ENCODE peak calls at places on chromosomes 5 and 9, in eight cellular contexts. E is mucosa of gallbladder; X is endothelial cell; P is AG04449; S is AG08395; F is non-pigmented ciliary epithelial cell; C is activated CD8-positive, alpha-beta memory T cell treated with anti-CD3 and anti-CD28 coated beads for 24 hours; O is aorta. B is an unnamed sample.

GRCh38 chr5:27124590-27124989 is 86.2 kb upstream of the CDH9 start:
- DNase-seq in E (no peak), X (peak), P (no peak), S (no peak), F (no peak), C (no peak), O (no peak), B (no peak)

GRCh38 chr9:122200960-122201635 is 27.7 kb downstream of the LHX6 start:
- DNase-seq in E (no peak), X (no peak), P (no peak), S (peak), F (no peak), C (no peak), O (no peak), B (peak)

GRCh38 chr9:79129865-79130480 is 441.8 kb upstream of the TLE4 start:
- DNase-seq in E (peak), X (peak), P (no peak), S (peak), F (no peak), C (no peak), O (peak), B (peak)

GRCh38 chr5:64165500-64166200 is at the start of gene RNF180:
- DNase-seq in E (peak), X (peak), P (no peak), S (peak), F (no peak), C (no peak), O (peak), B (peak)

GRCh38 chr9:16414451-16414850 is 456.0 kb downstream of the BNC2 start:
- DNase-seq in E (no peak), X (no peak), P (no peak), S (no peak), F (no peak), C (no peak), O (no peak), B (no peak)

GRCh38 chr9:2620876-2621677 is 510 bp upstream of the VLDLR start:
- DNase-seq in E (peak), X (peak), P (peak), S (peak), F (peak), C (peak), O (peak), B (peak)

GRCh38 chr5:149796025-149796424 is 65.9 kb downstream of the PPARGC1B start:
- DNase-seq in E (no peak), X (no peak), P (no peak), S (no peak), F (no peak), C (no peak), O (no peak), B (no peak)

GRCh38 chr5:8473827-8474568 is 605.0 kb downstream of the MTRR start:
- DNase-seq in E (no peak), X (no peak), P (no peak), S (no peak), F (no peak), C (no peak), O (no peak), B (no peak)

GRCh38 chr9:14089051-14089798 is 224.7 kb downstream of the NFIB start:
- DNase-seq in E (no peak), X (no peak), P (no peak), S (no peak), F (no peak), C (no peak), O (no peak), B (no peak)

GRCh38 chr5:9667906-9668305 is 37.8 kb upstream of the TAS2R1 start:
- DNase-seq in E (no peak), X (no peak), P (no peak), S (no peak), F (no peak), C (no peak), O (no peak), B (no peak)

GRCh38 chr9:4489919-4490704 is at the start of gene SLC1A1:
- DNase-seq in E (peak), X (peak), P (no peak), S (peak), F (no peak), C (peak), O (peak), B (peak)

GRCh38 chr5:66717455-66718373 is 121.5 kb downstream of the MAST4 start:
- DNase-seq in E (no peak), X (no peak), P (no peak), S (no peak), F (no peak), C (no peak), O (no peak), B (no peak)

GRCh38 chr9:136093995-136094881 is 851 bp downstream of the NACC2 start:
- DNase-seq in E (peak), X (peak), P (no peak), S (peak), F (no peak), C (peak), O (peak), B (peak)

GRCh38 chr9:135474915-135475314 is 4.7 kb upstream of the PPP1R26 start:
- DNase-seq in E (no peak), X (peak), P (no peak), S (no peak), F (no peak), C (no peak), O (no peak), B (no peak)

GRCh38 chr9:109166771-109167601 is at the start of gene FRRS1L:
- DNase-seq in E (no peak), X (peak), P (no peak), S (no peak), F (no peak), C (no peak), O (no peak), B (peak)

GRCh38 chr5:54176066-54176835 is 134.1 kb downstream of the ARL15 start:
- DNase-seq in E (no peak), X (no peak), P (no peak), S (no peak), F (no peak), C (no peak), O (no peak), B (no peak)

GRCh38 chr5:95644351-95645042 is 2.1 kb upstream of the RFESD start:
- DNase-seq in E (peak), X (peak), P (no peak), S (peak), F (no peak), C (peak), O (no peak), B (no peak)

GRCh38 chr9:130847306-130848217 is 12.5 kb downstream of the ABL1 start:
- DNase-seq in E (peak), X (peak), P (peak), S (peak), F (peak), C (peak), O (peak), B (peak)

GRCh38 chr5:60836131-60836530 is 7.9 kb downstream of the ELOVL7 start:
- DNase-seq in E (no peak), X (no peak), P (no peak), S (no peak), F (no peak), C (no peak), O (no peak), B (no peak)

GRCh38 chr5:71828641-71829040 is 109.6 kb downstream of the CARTPT start:
- DNase-seq in E (no peak), X (no peak), P (peak), S (no peak), F (no peak), C (no peak), O (no peak), B (no peak)

GRCh38 chr9:1978941-1979340 is 36.2 kb upstream of the SMARCA2 start:
- DNase-seq in E (peak), X (no peak), P (no peak), S (peak), F (peak), C (no peak), O (no peak), B (no peak)

GRCh38 chr5:118553662-118554061 is 434.7 kb downstream of the DTWD2 start:
- DNase-seq in E (no peak), X (no peak), P (peak), S (peak), F (peak), C (no peak), O (peak), B (peak)

GRCh38 chr5:131379723-131380122 is 115.9 kb downstream of the CDC42SE2 start:
- DNase-seq in E (peak), X (no peak), P (no peak), S (no peak), F (peak), C (peak), O (no peak), B (no peak)

GRCh38 chr5:161600156-161600555 is 53.6 kb upstream of the GABRB2 start:
- DNase-seq in E (no peak), X (no peak), P (no peak), S (no peak), F (no peak), C (no peak), O (no peak), B (no peak)

GRCh38 chr5:175809531-175810121 is 61.8 kb upstream of the CPLX2 start:
- DNase-seq in E (no peak), X (no peak), P (peak), S (peak), F (peak), C (no peak), O (no peak), B (no peak)

GRCh38 chr5:14321936-14322335 is 178.8 kb downstream of the TRIO start:
- DNase-seq in E (no peak), X (no peak), P (no peak), S (no peak), F (no peak), C (no peak), O (no peak), B (no peak)

GRCh38 chr9:88538311-88539085 is 3.5 kb downstream of the NXNL2 start:
- DNase-seq in E (no peak), X (no peak), P (no peak), S (no peak), F (no peak), C (no peak), O (no peak), B (peak)

GRCh38 chr5:139210585-139210984 is 12.4 kb upstream of the SIL1 start:
- DNase-seq in E (no peak), X (no peak), P (no peak), S (no peak), F (no peak), C (no peak), O (no peak), B (no peak)

GRCh38 chr5:139745800-139746690 is 49.6 kb upstream of the PSD2 start:
- DNase-seq in E (peak), X (peak), P (peak), S (peak), F (peak), C (peak), O (peak), B (peak)

GRCh38 chr9:137643921-137644320 is 25.1 kb downstream of the EHMT1 start:
- DNase-seq in E (no peak), X (no peak), P (no peak), S (no peak), F (no peak), C (no peak), O (no peak), B (no peak)

GRCh38 chr5:1152771-1153282 is 41.0 kb upstream of the SLC12A7 start:
- DNase-seq in E (no peak), X (no peak), P (no peak), S (peak), F (no peak), C (no peak), O (no peak), B (no peak)

GRCh38 chr9:21502586-21502985 is 20.5 kb upstream of the IFNE start:
- DNase-seq in E (no peak), X (no peak), P (no peak), S (no peak), F (no peak), C (no peak), O (no peak), B (no peak)

GRCh38 chr5:95958308-95959014 is 3.2 kb downstream of the ELL2 start:
- DNase-seq in E (no peak), X (no peak), P (no peak), S (no peak), F (no peak), C (no peak), O (no peak), B (no peak)

GRCh38 chr5:119267958-119268386 is 87.8 kb upstream of the TNFAIP8 start:
- DNase-seq in E (peak), X (peak), P (peak), S (peak), F (peak), C (peak), O (peak), B (peak)

GRCh38 chr9:35729101-35729500 is 2.9 kb downstream of the TLN1 start:
- DNase-seq in E (no peak), X (no peak), P (no peak), S (no peak), F (no peak), C (no peak), O (peak), B (no peak)

GRCh38 chr5:142386151-142387021 is 61.6 kb upstream of the SPRY4 start:
- DNase-seq in E (no peak), X (no peak), P (no peak), S (no peak), F (no peak), C (no peak), O (no peak), B (no peak)

GRCh38 chr5:78811121-78811832 is 162.7 kb upstream of the LHFPL2 start:
- DNase-seq in E (no peak), X (no peak), P (no peak), S (no peak), F (no peak), C (no peak), O (no peak), B (no peak)